ENCODE peak calls at places on chromosome 22, in nine cellular contexts. One of them, this sample, is unnamed.

GRCh38 chr22:17264321-17265052 is 45.3 kb upstream of the ADA2 start:
- DNase-seq in CD4-positive, alpha-beta T cell: no peak
- DNase-seq in H1: peak; percentile 72
- DNase-seq in heart right ventricle: peak; percentile 57
- DNase-seq in lower lobe of right lung: no peak
- DNase-seq in sigmoid colon: no peak
- DNase-seq in CD8-positive, alpha-beta T cell: no peak
- DNase-seq in SK-N-SH: peak; percentile 51
- DNase-seq in cardiac muscle cell: peak; percentile 64
- DNase-seq in this sample: no peak

GRCh38 chr22:28373841-28374240 is 305.8 kb downstream of the TTC28 start:
- DNase-seq in heart right ventricle: no peak
- DNase-seq in cardiac muscle cell: peak; percentile 13
- DNase-seq in CD8-positive, alpha-beta T cell: no peak
- DNase-seq in H1: no peak
- DNase-seq in lower lobe of right lung: no peak
- DNase-seq in CD4-positive, alpha-beta T cell: no peak
- DNase-seq in sigmoid colon: no peak
- DNase-seq in SK-N-SH: no peak
- DNase-seq in this sample: no peak

GRCh38 chr22:38413085-38414008 is 41.7 kb downstream of the KCNJ4 start:
- DNase-seq in cardiac muscle cell: peak; percentile 16
- DNase-seq in sigmoid colon: peak; percentile 60
- DNase-seq in H1: peak; percentile 44
- DNase-seq in CD8-positive, alpha-beta T cell: peak; percentile 9
- DNase-seq in heart right ventricle: peak; percentile 62
- DNase-seq in lower lobe of right lung: peak; percentile 46
- DNase-seq in SK-N-SH: no peak
- DNase-seq in CD4-positive, alpha-beta T cell: no peak
- DNase-seq in this sample: peak; percentile 20

GRCh38 chr22:33101550-33101949 is 43.4 kb upstream of the SYN3 start:
- DNase-seq in lower lobe of right lung: no peak
- DNase-seq in CD4-positive, alpha-beta T cell: no peak
- DNase-seq in H1: no peak
- DNase-seq in heart right ventricle: no peak
- DNase-seq in CD8-positive, alpha-beta T cell: no peak
- DNase-seq in sigmoid colon: no peak
- DNase-seq in cardiac muscle cell: no peak
- DNase-seq in SK-N-SH: peak; percentile 58
- DNase-seq in this sample: no peak

GRCh38 chr22:20802452-20802851 is 28.5 kb downstream of the SERPIND1 start:
- DNase-seq in lower lobe of right lung: no peak
- DNase-seq in sigmoid colon: no peak
- DNase-seq in SK-N-SH: no peak
- DNase-seq in CD8-positive, alpha-beta T cell: no peak
- DNase-seq in CD4-positive, alpha-beta T cell: no peak
- DNase-seq in heart right ventricle: no peak
- DNase-seq in H1: no peak
- DNase-seq in cardiac muscle cell: no peak
- DNase-seq in this sample: no peak

GRCh38 chr22:37896181-37896592 is 9.9 kb upstream of the MICALL1 start:
- DNase-seq in H1: no peak
- DNase-seq in CD8-positive, alpha-beta T cell: peak; percentile 55
- DNase-seq in CD4-positive, alpha-beta T cell: peak; percentile 29
- DNase-seq in cardiac muscle cell: peak; percentile 51
- DNase-seq in SK-N-SH: no peak
- DNase-seq in sigmoid colon: no peak
- DNase-seq in lower lobe of right lung: no peak
- DNase-seq in heart right ventricle: peak; percentile 30
- DNase-seq in this sample: peak; percentile 70

GRCh38 chr22:29369460-29369859 is 18.9 kb downstream of the AP1B1 start:
- DNase-seq in CD8-positive, alpha-beta T cell: no peak
- DNase-seq in cardiac muscle cell: peak; percentile 81
- DNase-seq in CD4-positive, alpha-beta T cell: no peak
- DNase-seq in lower lobe of right lung: peak; percentile 65
- DNase-seq in sigmoid colon: peak; percentile 89
- DNase-seq in SK-N-SH: no peak
- DNase-seq in heart right ventricle: peak; percentile 48
- DNase-seq in H1: peak; percentile 55
- DNase-seq in this sample: peak; percentile 24

GRCh38 chr22:38841211-38841610 is 2.6 kb downstream of the NPTXR start:
- DNase-seq in heart right ventricle: no peak
- DNase-seq in cardiac muscle cell: no peak
- DNase-seq in sigmoid colon: no peak
- DNase-seq in CD8-positive, alpha-beta T cell: no peak
- DNase-seq in SK-N-SH: no peak
- DNase-seq in CD4-positive, alpha-beta T cell: no peak
- DNase-seq in lower lobe of right lung: no peak
- DNase-seq in H1: no peak
- DNase-seq in this sample: peak; percentile 65

GRCh38 chr22:39223091-39223710 is 21.6 kb downstream of the PDGFB start:
- DNase-seq in H1: no peak
- DNase-seq in lower lobe of right lung: peak; percentile 23
- DNase-seq in cardiac muscle cell: no peak
- DNase-seq in CD8-positive, alpha-beta T cell: no peak
- DNase-seq in heart right ventricle: no peak
- DNase-seq in sigmoid colon: no peak
- DNase-seq in SK-N-SH: no peak
- DNase-seq in CD4-positive, alpha-beta T cell: no peak
- DNase-seq in this sample: no peak

GRCh38 chr22:35605787-35606492 is 11.2 kb downstream of the MB start:
- DNase-seq in cardiac muscle cell: no peak
- DNase-seq in heart right ventricle: peak; percentile 70
- DNase-seq in SK-N-SH: peak; percentile 57
- DNase-seq in CD4-positive, alpha-beta T cell: no peak
- DNase-seq in sigmoid colon: no peak
- DNase-seq in H1: no peak
- DNase-seq in lower lobe of right lung: no peak
- DNase-seq in CD8-positive, alpha-beta T cell: no peak
- DNase-seq in this sample: no peak

GRCh38 chr22:20964090-20964798 is 2.8 kb upstream of the AIFM3 start:
- DNase-seq in heart right ventricle: no peak
- DNase-seq in SK-N-SH: peak; percentile 30
- DNase-seq in sigmoid colon: no peak
- DNase-seq in H1: no peak
- DNase-seq in CD4-positive, alpha-beta T cell: no peak
- DNase-seq in cardiac muscle cell: no peak
- DNase-seq in lower lobe of right lung: no peak
- DNase-seq in CD8-positive, alpha-beta T cell: no peak
- DNase-seq in this sample: no peak

GRCh38 chr22:26763633-26764295 is 106.4 kb downstream of the MIAT start:
- DNase-seq in lower lobe of right lung: no peak
- DNase-seq in heart right ventricle: no peak
- DNase-seq in cardiac muscle cell: peak; percentile 29
- DNase-seq in SK-N-SH: no peak
- DNase-seq in sigmoid colon: no peak
- DNase-seq in H1: no peak
- DNase-seq in CD4-positive, alpha-beta T cell: no peak
- DNase-seq in CD8-positive, alpha-beta T cell: no peak
- DNase-seq in this sample: peak; percentile 10

GRCh38 chr22:32558681-32559355 is 84.2 kb downstream of the FBXO7 start:
- DNase-seq in sigmoid colon: peak; percentile 88
- DNase-seq in cardiac muscle cell: peak; percentile 39
- DNase-seq in H1: no peak
- DNase-seq in lower lobe of right lung: no peak
- DNase-seq in CD4-positive, alpha-beta T cell: no peak
- DNase-seq in SK-N-SH: no peak
- DNase-seq in heart right ventricle: no peak
- DNase-seq in CD8-positive, alpha-beta T cell: no peak
- DNase-seq in this sample: peak; percentile 94

GRCh38 chr22:17606472-17606871 is 22.1 kb downstream of the ATP6V1E1 start:
- DNase-seq in CD4-positive, alpha-beta T cell: no peak
- DNase-seq in sigmoid colon: peak; percentile 77
- DNase-seq in heart right ventricle: no peak
- DNase-seq in SK-N-SH: peak; percentile 42
- DNase-seq in H1: no peak
- DNase-seq in cardiac muscle cell: peak; percentile 78
- DNase-seq in CD8-positive, alpha-beta T cell: no peak
- DNase-seq in lower lobe of right lung: no peak
- DNase-seq in this sample: no peak

GRCh38 chr22:31662668-31663037 is 638 bp upstream of the PISD start:
- DNase-seq in CD8-positive, alpha-beta T cell: no peak
- DNase-seq in cardiac muscle cell: no peak
- DNase-seq in CD4-positive, alpha-beta T cell: no peak
- DNase-seq in heart right ventricle: no peak
- DNase-seq in H1: no peak
- DNase-seq in lower lobe of right lung: no peak
- DNase-seq in sigmoid colon: no peak
- DNase-seq in SK-N-SH: no peak
- DNase-seq in this sample: no peak

GRCh38 chr22:37676691-37677627 is 1.5 kb downstream of the LGALS1 start:
- DNase-seq in CD4-positive, alpha-beta T cell: peak; percentile 96
- DNase-seq in sigmoid colon: peak; percentile 96
- DNase-seq in cardiac muscle cell: peak; percentile 98
- DNase-seq in lower lobe of right lung: peak; percentile 88
- DNase-seq in SK-N-SH: peak; percentile 91
- DNase-seq in CD8-positive, alpha-beta T cell: peak; percentile 94
- DNase-seq in heart right ventricle: peak; percentile 89
- DNase-seq in H1: peak; percentile 87
- DNase-seq in this sample: peak; percentile 88

GRCh38 chr22:31618057-31618456 is 44.0 kb downstream of the PISD start:
- DNase-seq in cardiac muscle cell: no peak
- DNase-seq in heart right ventricle: no peak
- DNase-seq in CD4-positive, alpha-beta T cell: no peak
- DNase-seq in H1: no peak
- DNase-seq in sigmoid colon: no peak
- DNase-seq in SK-N-SH: no peak
- DNase-seq in lower lobe of right lung: no peak
- DNase-seq in CD8-positive, alpha-beta T cell: no peak
- DNase-seq in this sample: no peak

GRCh38 chr22:37069719-37070118 is 18.2 kb downstream of the KCTD17 start:
- DNase-seq in sigmoid colon: no peak
- DNase-seq in CD4-positive, alpha-beta T cell: no peak
- DNase-seq in CD8-positive, alpha-beta T cell: no peak
- DNase-seq in H1: no peak
- DNase-seq in SK-N-SH: no peak
- DNase-seq in heart right ventricle: no peak
- DNase-seq in lower lobe of right lung: no peak
- DNase-seq in cardiac muscle cell: no peak
- DNase-seq in this sample: no peak

DNA sequence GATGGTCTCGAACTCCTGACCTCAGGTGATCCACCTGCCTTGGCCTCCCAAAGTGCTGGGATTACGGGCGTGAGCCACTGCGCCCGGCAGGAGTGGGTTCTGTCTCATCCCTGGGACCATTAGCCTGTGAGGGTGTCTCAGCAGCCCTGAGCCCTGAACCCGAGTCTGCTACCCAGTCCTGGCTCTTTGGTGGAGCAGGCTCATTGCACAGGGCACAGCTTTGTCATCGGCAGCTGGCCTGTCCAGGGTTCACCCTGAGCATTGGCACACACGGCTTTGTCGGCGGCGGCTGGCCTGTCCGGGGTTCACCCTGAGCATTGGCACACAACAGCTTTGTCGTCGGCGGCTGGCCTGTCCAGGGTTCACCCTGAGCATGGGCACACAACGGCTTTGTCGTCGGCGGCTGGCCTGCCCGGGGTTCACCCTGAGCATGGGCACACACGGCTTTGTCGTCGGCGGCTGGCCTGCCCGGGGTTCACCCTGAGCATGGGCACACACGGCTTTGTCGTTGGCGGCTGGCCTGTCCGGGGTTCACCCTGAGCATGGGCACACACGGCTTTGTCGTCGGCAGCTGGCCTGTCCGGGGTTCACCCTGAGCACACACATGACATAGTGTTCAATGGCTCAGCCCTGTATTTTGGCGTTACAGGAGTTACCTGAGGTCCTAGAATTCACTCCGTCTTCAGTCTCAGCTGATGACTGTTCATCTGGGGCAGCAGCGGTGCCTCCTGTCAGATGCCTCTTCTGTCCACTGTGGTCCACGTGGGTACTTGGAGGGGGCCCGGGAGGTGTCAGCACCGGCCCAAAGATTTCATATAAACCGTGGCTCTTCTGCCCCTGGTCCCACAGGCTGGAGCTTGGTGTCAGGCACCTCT is 1082.5 kb downstream of the BRD1 start:
- DNase-seq in CD4-positive, alpha-beta T cell: no peak
- DNase-seq in lower lobe of right lung: no peak
- DNase-seq in SK-N-SH: no peak
- DNase-seq in H1: peak; percentile 35
- DNase-seq in cardiac muscle cell: no peak
- DNase-seq in CD8-positive, alpha-beta T cell: peak; percentile 5
- DNase-seq in heart right ventricle: no peak
- DNase-seq in sigmoid colon: no peak
- DNase-seq in this sample: no peak
- TF ChIP-seq CTCF in CD4-positive, alpha-beta T cell: no peak
- TF ChIP-seq CTCF in lower lobe of right lung: no peak
- TF ChIP-seq CTCF in SK-N-SH: no peak
- TF ChIP-seq CTCF in H1: no peak
- TF ChIP-seq CTCF in cardiac muscle cell: no peak
- TF ChIP-seq CTCF in CD8-positive, alpha-beta T cell: no peak
- TF ChIP-seq CTCF in heart right ventricle: no peak
- TF ChIP-seq CTCF in sigmoid colon: no peak
- TF ChIP-seq CTCF in this sample: no peak

GRCh38 chr22:43812149-43812842 is at the start of gene EFCAB6:
- DNase-seq in SK-N-SH: peak; percentile 90
- DNase-seq in cardiac muscle cell: peak; percentile 94
- DNase-seq in H1: peak; percentile 93
- DNase-seq in CD8-positive, alpha-beta T cell: peak; percentile 90
- DNase-seq in sigmoid colon: peak; percentile 96
- DNase-seq in lower lobe of right lung: peak; percentile 92
- DNase-seq in CD4-positive, alpha-beta T cell: peak; percentile 82
- DNase-seq in heart right ventricle: peak; percentile 95
- DNase-seq in this sample: peak; percentile 82
- H3K27ac ChIP-seq in SK-N-SH: peak within 1 kb of the TSS; percentile 45
- H3K27ac ChIP-seq in cardiac muscle cell: peak within 1 kb of the TSS; percentile 65
- H3K27ac ChIP-seq in H1: peak within 1 kb of the TSS; percentile 90
- H3K27ac ChIP-seq in CD8-positive, alpha-beta T cell: peak within 1 kb of the TSS; percentile 46
- H3K27ac ChIP-seq in sigmoid colon: peak within 1 kb of the TSS; percentile 80
- H3K27ac ChIP-seq in lower lobe of right lung: peak within 1 kb of the TSS; percentile 84
- H3K27ac ChIP-seq in CD4-positive, alpha-beta T cell: peak within 1 kb of the TSS; percentile 51
- H3K27ac ChIP-seq in heart right ventricle: peak within 1 kb of the TSS; percentile 76
- H3K27ac ChIP-seq in this sample: no peak within 1 kb of the TSS

DNA sequence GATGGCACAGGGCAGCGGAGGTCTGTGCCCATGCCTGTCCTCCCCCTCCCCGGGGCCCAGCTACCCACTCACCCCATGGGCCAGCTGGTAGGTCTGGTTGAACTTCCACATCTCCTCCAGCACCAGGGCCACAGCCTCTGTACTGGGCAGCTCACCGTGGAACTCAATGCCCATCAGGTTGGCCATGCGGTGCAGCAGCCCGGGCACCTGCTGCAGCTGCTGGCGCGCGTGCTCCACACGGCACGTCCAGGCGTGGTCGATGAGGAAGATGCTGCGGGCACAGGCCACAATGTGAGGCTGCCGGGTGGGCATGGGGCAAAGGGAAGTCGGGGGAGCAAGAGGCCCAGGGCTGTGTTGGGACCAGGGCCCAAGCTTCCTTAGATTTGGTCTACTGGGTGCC is 6.3 kb downstream of the TTLL12 start:
- DNase-seq in CD8-positive, alpha-beta T cell: no peak
- DNase-seq in cardiac muscle cell: no peak
- DNase-seq in heart right ventricle: no peak
- DNase-seq in lower lobe of right lung: no peak
- DNase-seq in SK-N-SH: no peak
- DNase-seq in sigmoid colon: no peak
- DNase-seq in H1: no peak
- DNase-seq in CD4-positive, alpha-beta T cell: no peak
- DNase-seq in this sample: no peak
- TF ChIP-seq CTCF in CD8-positive, alpha-beta T cell: no peak
- TF ChIP-seq CTCF in cardiac muscle cell: no peak
- TF ChIP-seq CTCF in heart right ventricle: no peak
- TF ChIP-seq CTCF in lower lobe of right lung: no peak
- TF ChIP-seq CTCF in SK-N-SH: no peak
- TF ChIP-seq CTCF in sigmoid colon: no peak
- TF ChIP-seq CTCF in H1: no peak
- TF ChIP-seq CTCF in CD4-positive, alpha-beta T cell: no peak
- TF ChIP-seq CTCF in this sample: no peak

GRCh38 chr22:40671369-40671768 is 7.9 kb upstream of the MCHR1 start:
- DNase-seq in CD4-positive, alpha-beta T cell: no peak
- DNase-seq in lower lobe of right lung: no peak
- DNase-seq in SK-N-SH: no peak
- DNase-seq in CD8-positive, alpha-beta T cell: no peak
- DNase-seq in H1: no peak
- DNase-seq in heart right ventricle: no peak
- DNase-seq in cardiac muscle cell: no peak
- DNase-seq in sigmoid colon: no peak
- DNase-seq in this sample: no peak
- H3K27ac ChIP-seq in CD4-positive, alpha-beta T cell: no peak overlapping the region
- H3K27ac ChIP-seq in lower lobe of right lung: no peak overlapping the region
- H3K27ac ChIP-seq in SK-N-SH: no peak overlapping the region
- H3K27ac ChIP-seq in CD8-positive, alpha-beta T cell: no peak overlapping the region
- H3K27ac ChIP-seq in H1: no peak overlapping the region
- H3K27ac ChIP-seq in heart right ventricle: no peak overlapping the region
- H3K27ac ChIP-seq in cardiac muscle cell: no peak overlapping the region
- H3K27ac ChIP-seq in sigmoid colon: no peak overlapping the region
- H3K27ac ChIP-seq in this sample: no peak overlapping the region